ENCODE peak calls at places on chromosomes 3 and 15, in six cellular contexts. L is HCT116, P is right atrium auricular region, D is fibroblast of lung, M is PC-9, I is GM12878. Y is an unnamed sample.

GRCh38 chr3:179421500-179421899 is 29.8 kb downstream of the GNB4 start:
- DNase-seq in D (peak; percentile 22), L (no peak), P (no peak), I (no peak), M (no peak), Y (no peak)

GRCh38 chr3:100359030-100359429 is 24.5 kb downstream of the NIT2 start:
- DNase-seq in M (no peak), P (no peak), L (no peak), I (no peak), D (no peak), Y (no peak)

GRCh38 chr15:100627789-100628395 is 25.5 kb downstream of the ASB7 start:
- DNase-seq in D (peak; percentile 71), P (peak; percentile 81), L (peak; percentile 69), I (peak; percentile 43), M (peak; percentile 78), Y (peak; percentile 24)

GRCh38 chr15:99925661-99926461 is 192.6 kb upstream of the LYSMD4 start:
- DNase-seq in P (peak; percentile 68), D (peak; percentile 27), I (no peak), L (peak; percentile 35), M (no peak), Y (peak; percentile 62)

GRCh38 chr15:70166506-70167087 is 68.9 kb upstream of the TLE3 start:
- DNase-seq in I (no peak), M (no peak), P (no peak), D (no peak), L (no peak), Y (no peak)

GRCh38 chr3:29410200-29410599 is 129.3 kb downstream of the RBMS3 start:
- DNase-seq in P (no peak), D (no peak), L (no peak), M (no peak), I (no peak), Y (no peak)

GRCh38 chr3:32557640-32558352 is 12.9 kb downstream of the DYNC1LI1 start:
- DNase-seq in L (no peak), P (no peak), M (no peak), D (no peak), I (no peak), Y (no peak)

GRCh38 chr15:98876461-98877369 is 130.9 kb downstream of the PGPEP1L start:
- DNase-seq in L (no peak), I (no peak), D (peak; percentile 75), P (no peak), M (peak; percentile 63), Y (no peak)

GRCh38 chr3:184003187-184003967 is 14.3 kb downstream of the ABCC5 start:
- DNase-seq in M (peak; percentile 99), I (no peak), D (peak; percentile 92), L (no peak), P (no peak), Y (no peak)

GRCh38 chr15:83449250-83449671 is 2.1 kb downstream of the SH3GL3 start:
- DNase-seq in I (no peak), L (no peak), M (no peak), P (no peak), D (no peak), Y (no peak)

GRCh38 chr3:62287528-62287927 is 85.8 kb downstream of the FEZF2 start:
- DNase-seq in P (no peak), I (no peak), D (no peak), M (no peak), L (no peak), Y (no peak)

GRCh38 chr3:60809857-60810256 is 441.4 kb downstream of the FHIT start:
- DNase-seq in L (no peak), D (peak; percentile 15), P (no peak), M (peak; percentile 49), I (no peak), Y (no peak)

GRCh38 chr3:176633511-176633910 is 563.8 kb downstream of the TBL1XR1 start:
- DNase-seq in L (no peak), D (no peak), M (no peak), P (no peak), I (no peak), Y (no peak)

GRCh38 chr3:55177749-55178148 is 249.9 kb upstream of the LRTM1 start:
- DNase-seq in M (no peak), P (no peak), L (no peak), D (peak; percentile 69), I (no peak), Y (no peak)

GRCh38 chr3:81451611-81452010 is 309.8 kb downstream of the GBE1 start:
- DNase-seq in D (peak; percentile 74), M (peak; percentile 40), P (no peak), L (no peak), I (no peak), Y (no peak)

GRCh38 chr3:123384256-123384655 is 64.6 kb downstream of the ADCY5 start:
- DNase-seq in P (no peak), D (no peak), M (peak; percentile 83), I (no peak), L (no peak), Y (no peak)
- H3K27ac ChIP-seq in P (peak overlapping the region; percentile 91), D (no peak overlapping the region), M (peak overlapping the region; percentile 89), I (no peak overlapping the region), L (no peak overlapping the region), Y (peak overlapping the region; percentile 89)

DNA sequence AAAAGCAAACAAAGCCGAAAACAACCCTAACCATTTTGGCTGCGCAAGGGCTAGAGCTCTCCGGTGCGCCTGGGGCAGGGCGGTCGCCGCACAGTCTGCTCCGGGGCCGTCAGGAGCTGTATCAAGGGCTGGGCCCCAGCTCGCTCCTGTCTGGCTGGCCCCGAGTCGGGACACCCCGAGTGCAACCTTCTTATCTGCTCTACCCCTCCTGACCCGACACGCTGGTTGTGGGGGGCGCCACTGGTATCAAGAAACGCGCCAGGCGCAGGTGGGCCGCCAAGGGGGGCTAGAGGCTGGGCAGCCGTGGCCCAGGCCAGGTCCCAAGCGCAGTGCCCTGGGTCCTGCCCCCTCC is 36.0 kb downstream of the NR2F2 start:
- DNase-seq in D (no peak), P (no peak), M (no peak), I (no peak), L (no peak), Y (no peak)
- H3K27me3 ChIP-seq in D (no peaks in the 10 kb centered on the region), P (no peaks in the 10 kb centered on the region), M (no peaks in the 10 kb centered on the region), I (peaks cover 14% of the 10 kb centered on the region), L (no peaks in the 10 kb centered on the region), Y (peaks cover 100% of the 10 kb centered on the region)

GRCh38 chr15:85474700-85475316 is 94.4 kb downstream of the AKAP13 start:
- DNase-seq in M (no peak), I (peak; percentile 54), P (no peak), L (peak; percentile 40), D (peak; percentile 22), Y (no peak)

GRCh38 chr15:85472349-85472748 is 91.9 kb downstream of the AKAP13 start:
- DNase-seq in M (no peak), L (no peak), P (no peak), I (no peak), D (no peak), Y (no peak)

GRCh38 chr15:85475711-85476110 is 95.3 kb downstream of the AKAP13 start:
- DNase-seq in P (no peak), D (no peak), L (no peak), I (no peak), M (no peak), Y (no peak)

GRCh38 chr15:85475317-85475701 is 94.9 kb downstream of the AKAP13 start:
- DNase-seq in L (no peak), M (no peak), I (peak; percentile 85), P (no peak), D (no peak), Y (no peak)

DNA sequence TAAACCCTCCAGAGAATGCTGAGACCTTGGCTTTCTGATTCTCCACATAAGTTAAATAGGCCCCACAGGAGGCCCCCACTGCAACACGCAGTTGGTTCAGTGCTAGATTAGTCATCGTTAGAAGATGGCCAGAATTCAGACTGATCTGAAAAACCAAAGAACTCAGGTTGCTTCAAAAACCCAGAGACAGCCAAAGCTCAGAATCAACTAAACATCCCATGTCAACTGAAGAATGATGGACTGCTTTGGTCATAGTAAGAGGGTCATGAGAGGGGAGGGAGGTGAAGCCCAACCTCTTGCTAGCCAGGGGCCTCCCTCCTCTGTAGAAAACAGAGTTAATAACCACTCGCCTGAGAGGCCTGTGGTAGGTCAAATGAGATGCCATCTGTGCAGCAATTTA is 93.1 kb downstream of the AKAP13 start:
- DNase-seq in M (no peak), I (no peak), D (peak; percentile 78), P (no peak), L (no peak), Y (no peak)
- H3K4me3 ChIP-seq in M (no peak overlapping the region), I (no peak overlapping the region), D (no peak overlapping the region), P (no peak overlapping the region), L (no peak overlapping the region), Y (no peak overlapping the region)

GRCh38 chr15:40769310-40770146 is at the start of gene C15orf62:
- DNase-seq in I (peak; percentile 53), D (peak; percentile 71), P (no peak), M (peak; percentile 93), L (no peak), Y (no peak)
- H3K27ac ChIP-seq in I (peak within 1 kb of the TSS; percentile 65), D (no peak within 1 kb of the TSS), P (no peak within 1 kb of the TSS), M (peak within 1 kb of the TSS; percentile 83), L (peak within 1 kb of the TSS; percentile 49), Y (peak within 1 kb of the TSS; percentile 36)